ENCODE peak calls at places on chromosomes 6 and 20, in nine cellular contexts. H is stimulated activated CD4-positive, alpha-beta T cell treated with anti-CD3 and anti-CD28 coated beads, Interleukin-2, amount 100 ng/mL, for 48 hours; W is HEK293T; O is GM04503; N is cardiac fibroblast; C is breast epithelium; A is stimulated activated naive CD4-positive, alpha-beta T cell; I is tibial nerve; G is adipocyte. X is an unnamed sample.

GRCh38 chr6:72525821-72526550 is 95.9 kb upstream of the KCNQ5 start:
- DNase-seq in H (no peak), G (peak; percentile 41), A (no peak), O (no peak), N (no peak), C (no peak), I (no peak), W (no peak), X (no peak)

GRCh38 chr6:76752841-76753240 is 680.4 kb upstream of the IMPG1 start:
- DNase-seq in W (no peak), A (no peak), G (no peak), I (no peak), N (no peak), O (no peak), H (no peak), C (no peak), X (no peak)

GRCh38 chr20:10476319-10476724 is 41.2 kb downstream of the SLX4IP start:
- DNase-seq in C (no peak), G (peak; percentile 23), W (no peak), I (no peak), O (peak; percentile 28), A (no peak), H (no peak), N (peak; percentile 63), X (no peak)

GRCh38 chr20:44780226-44780625 is 30.1 kb downstream of the RIMS4 start:
- DNase-seq in W (peak; percentile 60), N (peak; percentile 65), A (peak; percentile 11), I (no peak), G (peak; percentile 72), O (no peak), C (no peak), H (peak; percentile 36), X (peak; percentile 51)

GRCh38 chr6:96184798-96185197 is 169.0 kb downstream of the FUT9 start:
- DNase-seq in G (no peak), C (no peak), N (no peak), W (no peak), O (no peak), I (no peak), H (no peak), A (no peak), X (no peak)

GRCh38 chr6:10578718-10579117 is 57.6 kb downstream of the GCNT2 start:
- DNase-seq in G (no peak), W (no peak), A (no peak), O (no peak), H (no peak), N (no peak), C (no peak), I (no peak), X (no peak)

GRCh38 chr6:153032255-153032882 is 29.9 kb upstream of the MTRF1L start:
- DNase-seq in C (no peak), O (no peak), A (no peak), N (peak; percentile 88), G (peak; percentile 90), H (no peak), I (no peak), W (no peak), X (no peak)

GRCh38 chr6:117167520-117168271 is 97.7 kb upstream of the VGLL2 start:
- DNase-seq in A (no peak), N (no peak), G (peak; percentile 64), I (no peak), C (peak; percentile 54), O (peak; percentile 1), H (no peak), W (peak; percentile 25), X (peak; percentile 8)

GRCh38 chr6:41291717-41292116 is 5.2 kb upstream of the TREM1 start:
- DNase-seq in H (no peak), A (no peak), G (no peak), W (no peak), N (no peak), O (no peak), I (no peak), C (no peak), X (no peak)

GRCh38 chr6:3806169-3806922 is 42.8 kb upstream of the FAM50B start:
- DNase-seq in G (no peak), W (no peak), H (no peak), N (no peak), O (no peak), C (no peak), A (no peak), I (no peak), X (peak; percentile 34)

GRCh38 chr6:62391358-62391757 is 105.3 kb upstream of the KHDRBS2 start:
- DNase-seq in N (no peak), G (no peak), O (no peak), A (no peak), W (no peak), H (no peak), I (no peak), C (no peak), X (no peak)

GRCh38 chr6:159700970-159701369 is 7.9 kb upstream of the SOD2 start:
- DNase-seq in W (no peak), H (no peak), N (peak; percentile 78), G (peak; percentile 30), O (no peak), C (no peak), I (no peak), A (no peak), X (no peak)

GRCh38 chr6:107666084-107666981 is 157.8 kb downstream of the SCML4 start:
- DNase-seq in H (no peak), I (no peak), C (no peak), G (peak; percentile 41), W (peak; percentile 58), O (no peak), A (no peak), N (no peak), X (peak; percentile 87)

GRCh38 chr20:22374678-22375590 is 209.4 kb downstream of the FOXA2 start:
- DNase-seq in W (no peak), G (no peak), A (no peak), O (no peak), N (peak; percentile 55), C (no peak), H (no peak), I (no peak), X (no peak)

GRCh38 chr20:10806539-10806938 is 132.7 kb upstream of the JAG1 start:
- DNase-seq in N (peak; percentile 19), G (no peak), W (no peak), A (no peak), O (peak; percentile 4), C (no peak), I (no peak), H (no peak), X (no peak)

GRCh38 chr6:166471797-166472260 is 89.1 kb upstream of the MPC1 start:
- DNase-seq in N (no peak), I (no peak), A (no peak), W (no peak), H (no peak), C (no peak), G (no peak), O (no peak), X (no peak)

GRCh38 chr6:165218816-165219215 is 90.6 kb downstream of the C6orf118 start:
- DNase-seq in A (no peak), I (no peak), N (peak; percentile 80), O (peak; percentile 47), H (no peak), W (no peak), G (no peak), C (no peak), X (no peak)

GRCh38 chr6:147774856-147775255 is 266.4 kb downstream of the SAMD5 start:
- DNase-seq in W (peak; percentile 34), G (no peak), I (no peak), H (no peak), O (no peak), C (no peak), A (no peak), N (no peak), X (no peak)

GRCh38 chr6:149860834-149861602 is 3.1 kb downstream of the LRP11 start:
- DNase-seq in H (no peak), C (no peak), O (no peak), N (peak; percentile 12), G (peak; percentile 22), I (no peak), W (no peak), A (no peak), X (peak; percentile 72)

GRCh38 chr6:63349401-63349800 is 29.6 kb upstream of the LGSN start:
- DNase-seq in W (no peak), C (no peak), H (no peak), G (no peak), A (no peak), N (no peak), O (no peak), I (no peak), X (no peak)

GRCh38 chr6:3009930-3010329 is 10.2 kb downstream of the NQO2 start:
- DNase-seq in A (no peak), W (no peak), O (no peak), G (no peak), I (no peak), C (no peak), H (no peak), N (peak; percentile 14), X (no peak)

GRCh38 chr6:81995548-81996289 is 243.2 kb upstream of the TENT5A start:
- DNase-seq in I (no peak), W (no peak), N (peak; percentile 47), H (no peak), C (no peak), A (no peak), O (no peak), G (peak; percentile 53), X (no peak)

GRCh38 chr6:56652231-56652630 is 9.5 kb upstream of the DST start:
- DNase-seq in A (no peak), W (no peak), O (no peak), G (peak; percentile 31), H (no peak), N (peak; percentile 72), C (no peak), I (no peak), X (no peak)

GRCh38 chr6:87789198-87789899 is 87.3 kb upstream of the AKIRIN2 start:
- DNase-seq in G (peak; percentile 40), C (peak; percentile 29), H (no peak), N (peak; percentile 73), A (no peak), O (peak; percentile 55), W (no peak), I (peak; percentile 18), X (no peak)

GRCh38 chr20:19653328-19653727 is 104.7 kb upstream of the RIN2 start:
- DNase-seq in A (no peak), N (no peak), H (no peak), I (no peak), W (no peak), G (no peak), O (no peak), C (no peak), X (no peak)

GRCh38 chr20:47231382-47232042 is 125.0 kb downstream of the ZMYND8 start:
- DNase-seq in C (no peak), N (peak; percentile 80), I (no peak), H (no peak), A (no peak), W (no peak), O (no peak), G (peak; percentile 73), X (no peak)

GRCh38 chr6:139690007-139690406 is 315.6 kb upstream of the CITED2 start:
- DNase-seq in O (no peak), A (no peak), W (no peak), N (peak; percentile 32), G (no peak), H (no peak), C (no peak), I (no peak), X (no peak)

GRCh38 chr6:37585523-37585905 is 85.8 kb upstream of the CCDC167 start:
- DNase-seq in C (no peak), N (no peak), O (no peak), I (no peak), G (no peak), W (no peak), H (no peak), A (no peak), X (no peak)